ENCODE peak calls at places on chromosomes 2 and 18, in eight cellular contexts. One of them, this sample, is unnamed.

GRCh38 chr2:183684686-183685085 is 560.4 kb downstream of the NUP35 start:
- DNase-seq in stomach: no peak
- DNase-seq in A549: no peak
- DNase-seq in tibial nerve: no peak
- DNase-seq in sigmoid colon: no peak
- DNase-seq in HepG2: no peak
- DNase-seq in upper lobe of left lung: no peak
- DNase-seq in suprapubic skin: no peak
- DNase-seq in this sample: no peak

GRCh38 chr18:45957100-45957499 is 10.0 kb downstream of the EPG5 start:
- DNase-seq in stomach: no peak
- DNase-seq in A549: no peak
- DNase-seq in tibial nerve: no peak
- DNase-seq in sigmoid colon: no peak
- DNase-seq in HepG2: no peak
- DNase-seq in upper lobe of left lung: no peak
- DNase-seq in suprapubic skin: no peak
- DNase-seq in this sample: no peak

GRCh38 chr2:240836781-240837467 is 16.9 kb upstream of the KIF1A start:
- DNase-seq in stomach: no peak
- DNase-seq in A549: no peak
- DNase-seq in tibial nerve: no peak
- DNase-seq in sigmoid colon: peak; percentile 81
- DNase-seq in HepG2: no peak
- DNase-seq in upper lobe of left lung: peak; percentile 88
- DNase-seq in suprapubic skin: peak; percentile 61
- DNase-seq in this sample: peak; percentile 38

GRCh38 chr2:222576390-222577081 is 79.4 kb downstream of the FARSB start:
- DNase-seq in stomach: no peak
- DNase-seq in A549: no peak
- DNase-seq in tibial nerve: no peak
- DNase-seq in sigmoid colon: no peak
- DNase-seq in HepG2: no peak
- DNase-seq in upper lobe of left lung: no peak
- DNase-seq in suprapubic skin: no peak
- DNase-seq in this sample: no peak

GRCh38 chr2:149058936-149059335 is 20.4 kb downstream of the LYPD6B start:
- DNase-seq in stomach: no peak
- DNase-seq in A549: no peak
- DNase-seq in tibial nerve: no peak
- DNase-seq in sigmoid colon: no peak
- DNase-seq in HepG2: no peak
- DNase-seq in upper lobe of left lung: no peak
- DNase-seq in suprapubic skin: no peak
- DNase-seq in this sample: no peak

GRCh38 chr2:28341208-28341891 is 51.3 kb upstream of the FOSL2 start:
- DNase-seq in stomach: no peak
- DNase-seq in A549: no peak
- DNase-seq in tibial nerve: no peak
- DNase-seq in sigmoid colon: peak; percentile 59
- DNase-seq in HepG2: no peak
- DNase-seq in upper lobe of left lung: no peak
- DNase-seq in suprapubic skin: no peak
- DNase-seq in this sample: no peak

GRCh38 chr2:75407038-75407530 is 153.7 kb downstream of the EVA1A start:
- DNase-seq in stomach: no peak
- DNase-seq in A549: no peak
- DNase-seq in tibial nerve: no peak
- DNase-seq in sigmoid colon: no peak
- DNase-seq in HepG2: no peak
- DNase-seq in upper lobe of left lung: no peak
- DNase-seq in suprapubic skin: no peak
- DNase-seq in this sample: no peak

GRCh38 chr2:118609138-118609537 is 238.3 kb downstream of the EN1 start:
- DNase-seq in stomach: no peak
- DNase-seq in A549: no peak
- DNase-seq in tibial nerve: no peak
- DNase-seq in sigmoid colon: no peak
- DNase-seq in HepG2: no peak
- DNase-seq in upper lobe of left lung: no peak
- DNase-seq in suprapubic skin: no peak
- DNase-seq in this sample: no peak

GRCh38 chr2:64115808-64116598 is 28.2 kb downstream of the PELI1 start:
- DNase-seq in stomach: no peak
- DNase-seq in A549: no peak
- DNase-seq in tibial nerve: no peak
- DNase-seq in sigmoid colon: no peak
- DNase-seq in HepG2: peak; percentile 48
- DNase-seq in upper lobe of left lung: no peak
- DNase-seq in suprapubic skin: no peak
- DNase-seq in this sample: no peak

GRCh38 chr2:3522851-3523481 is 3.6 kb upstream of the ADI1 start:
- DNase-seq in stomach: peak; percentile 55
- DNase-seq in A549: no peak
- DNase-seq in tibial nerve: no peak
- DNase-seq in sigmoid colon: peak; percentile 83
- DNase-seq in HepG2: peak; percentile 60
- DNase-seq in upper lobe of left lung: no peak
- DNase-seq in suprapubic skin: no peak
- DNase-seq in this sample: no peak

GRCh38 chr2:660477-661214 is 16.6 kb downstream of the TMEM18 start:
- DNase-seq in stomach: no peak
- DNase-seq in A549: no peak
- DNase-seq in tibial nerve: no peak
- DNase-seq in sigmoid colon: no peak
- DNase-seq in HepG2: no peak
- DNase-seq in upper lobe of left lung: peak; percentile 60
- DNase-seq in suprapubic skin: no peak
- DNase-seq in this sample: no peak

GRCh38 chr18:64403784-64404498 is 255.1 kb upstream of the LINC00305 start:
- DNase-seq in stomach: no peak
- DNase-seq in A549: no peak
- DNase-seq in tibial nerve: no peak
- DNase-seq in sigmoid colon: no peak
- DNase-seq in HepG2: no peak
- DNase-seq in upper lobe of left lung: no peak
- DNase-seq in suprapubic skin: no peak
- DNase-seq in this sample: no peak

GRCh38 chr2:99940963-99941362 is 201.4 kb downstream of the AFF3 start:
- DNase-seq in stomach: no peak
- DNase-seq in A549: no peak
- DNase-seq in tibial nerve: peak; percentile 20
- DNase-seq in sigmoid colon: no peak
- DNase-seq in HepG2: no peak
- DNase-seq in upper lobe of left lung: peak; percentile 5
- DNase-seq in suprapubic skin: no peak
- DNase-seq in this sample: peak; percentile 38

GRCh38 chr2:714005-714741 is 37.0 kb upstream of the TMEM18 start:
- DNase-seq in stomach: peak; percentile 69
- DNase-seq in A549: peak; percentile 74
- DNase-seq in tibial nerve: no peak
- DNase-seq in sigmoid colon: no peak
- DNase-seq in HepG2: peak; percentile 49
- DNase-seq in upper lobe of left lung: no peak
- DNase-seq in suprapubic skin: no peak
- DNase-seq in this sample: no peak

GRCh38 chr2:57981369-57981768 is 65.2 kb upstream of the VRK2 start:
- DNase-seq in stomach: no peak
- DNase-seq in A549: peak; percentile 36
- DNase-seq in tibial nerve: no peak
- DNase-seq in sigmoid colon: no peak
- DNase-seq in HepG2: no peak
- DNase-seq in upper lobe of left lung: no peak
- DNase-seq in suprapubic skin: no peak
- DNase-seq in this sample: no peak

GRCh38 chr2:50084086-50084843 is 930.0 kb upstream of the FSHR start:
- DNase-seq in stomach: no peak
- DNase-seq in A549: no peak
- DNase-seq in tibial nerve: no peak
- DNase-seq in sigmoid colon: no peak
- DNase-seq in HepG2: no peak
- DNase-seq in upper lobe of left lung: peak; percentile 61
- DNase-seq in suprapubic skin: no peak
- DNase-seq in this sample: no peak

GRCh38 chr18:24180048-24180447 is 41.2 kb downstream of the CABYR start:
- DNase-seq in stomach: no peak
- DNase-seq in A549: no peak
- DNase-seq in tibial nerve: no peak
- DNase-seq in sigmoid colon: no peak
- DNase-seq in HepG2: no peak
- DNase-seq in upper lobe of left lung: no peak
- DNase-seq in suprapubic skin: no peak
- DNase-seq in this sample: no peak

GRCh38 chr18:40347261-40347660 is 1607.8 kb upstream of the PIK3C3 start:
- DNase-seq in stomach: no peak
- DNase-seq in A549: no peak
- DNase-seq in tibial nerve: no peak
- DNase-seq in sigmoid colon: no peak
- DNase-seq in HepG2: no peak
- DNase-seq in upper lobe of left lung: no peak
- DNase-seq in suprapubic skin: no peak
- DNase-seq in this sample: no peak

GRCh38 chr18:57583297-57583835 is 3.1 kb downstream of the FECH start:
- DNase-seq in stomach: no peak
- DNase-seq in A549: no peak
- DNase-seq in tibial nerve: no peak
- DNase-seq in sigmoid colon: no peak
- DNase-seq in HepG2: no peak
- DNase-seq in upper lobe of left lung: no peak
- DNase-seq in suprapubic skin: no peak
- DNase-seq in this sample: no peak

GRCh38 chr2:118807668-118808428 is 39.6 kb downstream of the EN1 start:
- DNase-seq in stomach: no peak
- DNase-seq in A549: no peak
- DNase-seq in tibial nerve: no peak
- DNase-seq in sigmoid colon: no peak
- DNase-seq in HepG2: no peak
- DNase-seq in upper lobe of left lung: no peak
- DNase-seq in suprapubic skin: no peak
- DNase-seq in this sample: no peak

GRCh38 chr2:26318950-26319349 is 27.0 kb upstream of the SELENOI start:
- DNase-seq in stomach: no peak
- DNase-seq in A549: no peak
- DNase-seq in tibial nerve: no peak
- DNase-seq in sigmoid colon: no peak
- DNase-seq in HepG2: no peak
- DNase-seq in upper lobe of left lung: no peak
- DNase-seq in suprapubic skin: no peak
- DNase-seq in this sample: no peak
- TF ChIP-seq EP300 in stomach: no peak
- TF ChIP-seq EP300 in A549: no peak
- TF ChIP-seq EP300 in tibial nerve: no peak
- TF ChIP-seq EP300 in sigmoid colon: no peak
- TF ChIP-seq EP300 in HepG2: no peak
- TF ChIP-seq EP300 in upper lobe of left lung: no peak
- TF ChIP-seq EP300 in suprapubic skin: no peak
- TF ChIP-seq EP300 in this sample: no peak

GRCh38 chr2:36358317-36358659 is 2.7 kb downstream of the CRIM1 start:
- DNase-seq in stomach: no peak
- DNase-seq in A549: no peak
- DNase-seq in tibial nerve: no peak
- DNase-seq in sigmoid colon: no peak
- DNase-seq in HepG2: no peak
- DNase-seq in upper lobe of left lung: no peak
- DNase-seq in suprapubic skin: no peak
- DNase-seq in this sample: no peak

GRCh38 chr2:36356199-36356989 is 816 bp downstream of the CRIM1 start:
- DNase-seq in stomach: peak; percentile 55
- DNase-seq in A549: no peak
- DNase-seq in tibial nerve: peak; percentile 21
- DNase-seq in sigmoid colon: peak; percentile 81
- DNase-seq in HepG2: no peak
- DNase-seq in upper lobe of left lung: peak; percentile 91
- DNase-seq in suprapubic skin: peak; percentile 84
- DNase-seq in this sample: peak; percentile 76

GRCh38 chr2:36359006-36359580 is 3.5 kb downstream of the CRIM1 start:
- DNase-seq in stomach: no peak
- DNase-seq in A549: no peak
- DNase-seq in tibial nerve: no peak
- DNase-seq in sigmoid colon: no peak
- DNase-seq in HepG2: no peak
- DNase-seq in upper lobe of left lung: no peak
- DNase-seq in suprapubic skin: no peak
- DNase-seq in this sample: no peak

GRCh38 chr2:36356990-36357505 is 1.5 kb downstream of the CRIM1 start:
- DNase-seq in stomach: no peak
- DNase-seq in A549: no peak
- DNase-seq in tibial nerve: no peak
- DNase-seq in sigmoid colon: peak; percentile 65
- DNase-seq in HepG2: peak; percentile 69
- DNase-seq in upper lobe of left lung: no peak
- DNase-seq in suprapubic skin: no peak
- DNase-seq in this sample: no peak

GRCh38 chr2:36357506-36358316 is 2.1 kb downstream of the CRIM1 start:
- DNase-seq in stomach: no peak
- DNase-seq in A549: peak; percentile 89
- DNase-seq in tibial nerve: no peak
- DNase-seq in sigmoid colon: peak; percentile 83
- DNase-seq in HepG2: peak; percentile 79
- DNase-seq in upper lobe of left lung: peak; percentile 66
- DNase-seq in suprapubic skin: no peak
- DNase-seq in this sample: peak; percentile 56
- TF ChIP-seq EP300 in stomach: no peak
- TF ChIP-seq EP300 in A549: no peak
- TF ChIP-seq EP300 in tibial nerve: no peak
- TF ChIP-seq EP300 in sigmoid colon: no peak
- TF ChIP-seq EP300 in HepG2: no peak
- TF ChIP-seq EP300 in upper lobe of left lung: no peak
- TF ChIP-seq EP300 in suprapubic skin: no peak
- TF ChIP-seq EP300 in this sample: no peak

GRCh38 chr2:235461763-235462414 is 32.0 kb upstream of the AGAP1 start:
- DNase-seq in stomach: no peak
- DNase-seq in A549: no peak
- DNase-seq in tibial nerve: no peak
- DNase-seq in sigmoid colon: no peak
- DNase-seq in HepG2: no peak
- DNase-seq in upper lobe of left lung: no peak
- DNase-seq in suprapubic skin: no peak
- DNase-seq in this sample: no peak
- TF ChIP-seq EP300 in stomach: no peak
- TF ChIP-seq EP300 in A549: no peak
- TF ChIP-seq EP300 in tibial nerve: no peak
- TF ChIP-seq EP300 in sigmoid colon: no peak
- TF ChIP-seq EP300 in HepG2: no peak
- TF ChIP-seq EP300 in upper lobe of left lung: no peak
- TF ChIP-seq EP300 in suprapubic skin: no peak
- TF ChIP-seq EP300 in this sample: no peak

GRCh38 chr2:70789304-70790078 is 952 bp downstream of the FIGLA start:
- DNase-seq in stomach: peak; percentile 54
- DNase-seq in A549: peak; percentile 78
- DNase-seq in tibial nerve: peak; percentile 22
- DNase-seq in sigmoid colon: peak; percentile 71
- DNase-seq in HepG2: peak; percentile 58
- DNase-seq in upper lobe of left lung: no peak
- DNase-seq in suprapubic skin: no peak
- DNase-seq in this sample: peak; percentile 45
- TF ChIP-seq EP300 in stomach: no peak
- TF ChIP-seq EP300 in A549: no peak
- TF ChIP-seq EP300 in tibial nerve: no peak
- TF ChIP-seq EP300 in sigmoid colon: no peak
- TF ChIP-seq EP300 in HepG2: no peak
- TF ChIP-seq EP300 in upper lobe of left lung: no peak
- TF ChIP-seq EP300 in suprapubic skin: no peak
- TF ChIP-seq EP300 in this sample: no peak